ENCODE peak calls at places on chromosomes 5 and 9, in six cellular contexts. H, Q, T, S, F and I are unnamed samples.

GRCh38 chr5:7324919-7325318 is 71.0 kb upstream of the ADCY2 start:
- DNase-seq in H (no peak), Q (no peak), T (no peak), S (no peak), F (no peak), I (no peak)

GRCh38 chr5:39022151-39022550 is 52.0 kb downstream of the RICTOR start:
- DNase-seq in H (no peak), Q (no peak), T (no peak), S (no peak), F (no peak), I (no peak)

GRCh38 chr9:74742792-74743389 is 144.8 kb downstream of the TRPM6 start:
- DNase-seq in H (no peak), Q (no peak), T (no peak), S (peak), F (no peak), I (no peak)

GRCh38 chr9:1458503-1458902 is 408.3 kb downstream of the DMRT2 start:
- DNase-seq in H (no peak), Q (no peak), T (no peak), S (peak), F (no peak), I (no peak)

GRCh38 chr9:2209400-2209799 is 194.3 kb downstream of the SMARCA2 start:
- DNase-seq in H (no peak), Q (no peak), T (peak), S (no peak), F (no peak), I (no peak)

GRCh38 chr5:14738050-14738449 is 73.5 kb downstream of the OTULIN start:
- DNase-seq in H (no peak), Q (no peak), T (no peak), S (no peak), F (no peak), I (no peak)

GRCh38 chr5:83718195-83718825 is 2.3 kb downstream of the HAPLN1 start:
- DNase-seq in H (no peak), Q (no peak), T (peak), S (peak), F (peak), I (no peak)

GRCh38 chr5:89769975-89770374 is 639.6 kb downstream of the CETN3 start:
- DNase-seq in H (no peak), Q (no peak), T (no peak), S (peak), F (no peak), I (no peak)

GRCh38 chr9:134680393-134681060 is 38.9 kb downstream of the COL5A1 start:
- DNase-seq in H (no peak), Q (no peak), T (no peak), S (no peak), F (no peak), I (no peak)

GRCh38 chr5:18238321-18238720 is 604.1 kb downstream of the TAF11L14 start:
- DNase-seq in H (no peak), Q (no peak), T (no peak), S (no peak), F (no peak), I (no peak)

GRCh38 chr5:154367101-154367500 is 78.7 kb upstream of the SAP30L start:
- DNase-seq in H (no peak), Q (no peak), T (peak), S (no peak), F (no peak), I (no peak)

DNA sequence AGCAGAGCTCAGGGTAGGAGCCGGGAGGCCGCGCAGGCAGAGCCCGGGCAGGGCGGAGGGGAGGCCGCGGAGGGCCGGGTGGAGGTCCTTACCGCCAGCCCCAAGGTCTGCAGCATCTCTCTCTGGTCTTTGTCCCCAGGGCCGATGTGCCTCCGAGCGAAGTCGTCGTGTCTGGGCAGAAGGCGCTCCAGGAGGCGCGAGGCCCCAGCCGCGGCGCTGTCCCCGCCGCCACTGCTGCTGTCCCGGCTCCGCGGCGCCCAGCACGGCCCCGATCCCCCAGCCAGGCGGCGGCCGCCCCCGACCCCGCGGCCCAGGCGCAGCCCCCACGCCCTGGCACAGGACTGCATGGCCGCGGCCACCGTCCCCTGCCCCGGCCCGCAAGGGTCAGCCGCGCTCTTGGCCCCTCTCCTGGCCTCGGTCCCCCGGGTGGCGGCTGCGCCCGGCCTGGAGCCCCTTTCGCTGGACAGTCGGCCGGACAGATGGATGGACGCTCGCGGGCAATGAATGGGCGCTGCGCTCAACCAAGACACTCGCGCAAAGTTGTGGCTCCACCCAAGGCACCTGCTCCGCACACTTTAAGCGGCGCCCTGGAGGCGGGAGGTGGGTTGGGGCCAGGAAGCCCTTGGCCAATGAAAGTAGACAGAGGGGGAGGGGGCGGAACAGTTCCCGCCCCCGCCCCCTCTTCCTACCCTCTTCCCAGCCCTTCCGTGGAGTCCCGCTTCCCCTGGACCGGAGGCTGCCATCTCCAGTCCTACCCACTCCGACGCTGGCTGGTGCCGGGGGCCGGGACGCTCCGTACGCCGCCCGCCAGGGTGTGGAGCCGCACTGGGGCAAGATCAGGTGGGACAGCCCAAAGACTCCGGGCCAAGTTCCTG is at the start of gene GLDC:
- DNase-seq in H (no peak), Q (peak), T (peak), S (peak), F (peak), I (no peak)
- TF ChIP-seq POLR2A in H (no peak), Q (no peak), T (no peak), S (peak), F (no peak), I (no peak)

GRCh38 chr5:9118852-9119251 is 427.0 kb downstream of the SEMA5A start:
- DNase-seq in H (no peak), Q (no peak), T (no peak), S (no peak), F (no peak), I (no peak)
- TF ChIP-seq POLR2A in H (no peak), Q (no peak), T (no peak), S (no peak), F (no peak), I (no peak)

GRCh38 chr9:112174223-112174964 is 703 bp downstream of the SUSD1 start:
- DNase-seq in H (no peak), Q (peak), T (peak), S (no peak), F (peak), I (peak)
- TF ChIP-seq POLR2A in H (no peak), Q (no peak), T (no peak), S (no peak), F (no peak), I (no peak)

GRCh38 chr5:157269165-157269671 is 3.3 kb downstream of the CYFIP2 start:
- DNase-seq in H (no peak), Q (no peak), T (no peak), S (no peak), F (no peak), I (no peak)

GRCh38 chr5:157273131-157273556 is 7.2 kb downstream of the CYFIP2 start:
- DNase-seq in H (no peak), Q (no peak), T (no peak), S (no peak), F (no peak), I (no peak)

GRCh38 chr5:157269763-157270272 is 3.9 kb downstream of the CYFIP2 start:
- DNase-seq in H (no peak), Q (no peak), T (no peak), S (no peak), F (no peak), I (no peak)

GRCh38 chr5:157275403-157275802 is 9.5 kb downstream of the CYFIP2 start:
- DNase-seq in H (no peak), Q (no peak), T (no peak), S (no peak), F (no peak), I (no peak)

GRCh38 chr5:157271740-157272271 is 5.9 kb downstream of the CYFIP2 start:
- DNase-seq in H (no peak), Q (no peak), T (peak), S (no peak), F (peak), I (no peak)
- TF ChIP-seq POLR2A in H (no peak), Q (no peak), T (peak), S (no peak), F (no peak), I (no peak)

GRCh38 chr5:172229904-172230303 is 35.9 kb downstream of the EFCAB9 start:
- DNase-seq in H (no peak), Q (no peak), T (no peak), S (no peak), F (no peak), I (no peak)
- TF ChIP-seq POLR2A in H (no peak), Q (no peak), T (no peak), S (no peak), F (no peak), I (no peak)

GRCh38 chr5:88660947-88661869 is 221.8 kb downstream of the MEF2C start:
- DNase-seq in H (peak), Q (peak), T (peak), S (peak), F (no peak), I (no peak)
- TF ChIP-seq POLR2A in H (peak), Q (no peak), T (no peak), S (no peak), F (no peak), I (no peak)

DNA sequence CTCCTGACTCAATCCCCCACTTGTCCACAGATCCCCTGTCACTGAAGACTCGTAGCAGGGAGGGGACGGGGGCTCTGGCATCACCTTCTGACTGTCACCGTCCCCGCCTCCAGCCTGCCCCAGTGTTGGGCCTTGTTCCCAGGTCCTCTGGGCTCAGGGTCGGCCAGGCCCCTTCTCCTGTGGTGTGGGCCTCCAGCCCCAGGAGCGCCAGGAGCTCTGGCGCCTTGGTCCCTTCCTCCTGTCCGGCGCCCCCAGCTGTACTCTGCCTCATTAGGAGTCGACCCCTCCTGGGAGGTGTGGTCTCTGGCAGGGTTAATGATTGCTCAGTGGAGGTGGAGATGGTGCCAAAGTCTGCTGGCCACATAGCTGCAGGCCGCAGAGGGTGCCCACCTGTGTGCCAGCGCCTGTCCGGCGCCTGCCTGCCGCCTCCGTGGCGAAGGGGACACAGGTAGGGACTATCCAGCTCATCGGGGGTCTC is at the start of gene CDHR2:
- DNase-seq in H (no peak), Q (no peak), T (no peak), S (no peak), F (no peak), I (no peak)
- TF ChIP-seq POLR2A in H (no peak), Q (no peak), T (no peak), S (no peak), F (no peak), I (no peak)

GRCh38 chr5:150160448-150161069 is 4.9 kb upstream of the PDGFRB start:
- DNase-seq in H (no peak), Q (no peak), T (no peak), S (no peak), F (no peak), I (no peak)

GRCh38 chr5:150162142-150162513 is 4.5 kb upstream of the CDX1 start:
- DNase-seq in H (no peak), Q (no peak), T (no peak), S (no peak), F (no peak), I (no peak)

GRCh38 chr5:150159741-150160179 is 4.1 kb upstream of the PDGFRB start:
- DNase-seq in H (peak), Q (peak), T (no peak), S (no peak), F (no peak), I (no peak)

GRCh38 chr5:150163035-150163434 is 3.5 kb upstream of the CDX1 start:
- DNase-seq in H (no peak), Q (no peak), T (no peak), S (no peak), F (no peak), I (no peak)

GRCh38 chr5:150161242-150162141 is 5.1 kb upstream of the CDX1 start:
- DNase-seq in H (peak), Q (peak), T (peak), S (peak), F (peak), I (peak)
- TF ChIP-seq POLR2A in H (no peak), Q (no peak), T (no peak), S (no peak), F (no peak), I (no peak)

GRCh38 chr9:133440884-133441283 is 18.7 kb downstream of the ADAMTS13 start:
- DNase-seq in H (no peak), Q (no peak), T (peak), S (no peak), F (no peak), I (no peak)
- TF ChIP-seq POLR2A in H (no peak), Q (no peak), T (peak), S (no peak), F (no peak), I (no peak)